ENCODE peak calls at places on chromosomes 5 and 9, in four cellular contexts. One of them, this sample, is unnamed.

GRCh38 chr5:122297587-122298298 is 14.3 kb upstream of the SNCAIP start:
- DNase-seq in M059J: no peak
- DNase-seq in activated effector memory CD4-positive, alpha-beta T cell treated with Interleukin-2 at 50 U/mL for 16 hours: no peak
- DNase-seq in activated CD4-positive, alpha-beta T cell treated with anti-CD3 and anti-CD28 coated beads for 24 hours: no peak
- DNase-seq in this sample: no peak

GRCh38 chr9:36997414-36997813 is 36.7 kb downstream of the PAX5 start:
- DNase-seq in activated effector memory CD4-positive, alpha-beta T cell treated with Interleukin-2 at 50 U/mL for 16 hours: no peak
- DNase-seq in activated CD4-positive, alpha-beta T cell treated with anti-CD3 and anti-CD28 coated beads for 24 hours: no peak
- DNase-seq in M059J: peak
- DNase-seq in this sample: no peak

GRCh38 chr9:113219972-113220371 is 1.1 kb downstream of the FKBP15 start:
- DNase-seq in M059J: peak
- DNase-seq in activated CD4-positive, alpha-beta T cell treated with anti-CD3 and anti-CD28 coated beads for 24 hours: no peak
- DNase-seq in activated effector memory CD4-positive, alpha-beta T cell treated with Interleukin-2 at 50 U/mL for 16 hours: no peak
- DNase-seq in this sample: no peak

GRCh38 chr5:144944936-144945335 is 774.3 kb downstream of the KCTD16 start:
- DNase-seq in activated effector memory CD4-positive, alpha-beta T cell treated with Interleukin-2 at 50 U/mL for 16 hours: no peak
- DNase-seq in M059J: no peak
- DNase-seq in activated CD4-positive, alpha-beta T cell treated with anti-CD3 and anti-CD28 coated beads for 24 hours: no peak
- DNase-seq in this sample: no peak

GRCh38 chr5:78157001-78157400 is 137.5 kb downstream of the AP3B1 start:
- DNase-seq in activated effector memory CD4-positive, alpha-beta T cell treated with Interleukin-2 at 50 U/mL for 16 hours: no peak
- DNase-seq in M059J: peak
- DNase-seq in activated CD4-positive, alpha-beta T cell treated with anti-CD3 and anti-CD28 coated beads for 24 hours: no peak
- DNase-seq in this sample: no peak

GRCh38 chr9:70083429-70083828 is 39.8 kb downstream of the MAMDC2 start:
- DNase-seq in activated effector memory CD4-positive, alpha-beta T cell treated with Interleukin-2 at 50 U/mL for 16 hours: no peak
- DNase-seq in M059J: peak
- DNase-seq in activated CD4-positive, alpha-beta T cell treated with anti-CD3 and anti-CD28 coated beads for 24 hours: no peak
- DNase-seq in this sample: no peak

GRCh38 chr5:4857761-4858160 is 282.4 kb upstream of the ADAMTS16 start:
- DNase-seq in M059J: peak
- DNase-seq in activated effector memory CD4-positive, alpha-beta T cell treated with Interleukin-2 at 50 U/mL for 16 hours: no peak
- DNase-seq in activated CD4-positive, alpha-beta T cell treated with anti-CD3 and anti-CD28 coated beads for 24 hours: no peak
- DNase-seq in this sample: no peak

GRCh38 chr5:1204693-1205242 is 3.4 kb downstream of the SLC6A19 start:
- DNase-seq in activated CD4-positive, alpha-beta T cell treated with anti-CD3 and anti-CD28 coated beads for 24 hours: no peak
- DNase-seq in activated effector memory CD4-positive, alpha-beta T cell treated with Interleukin-2 at 50 U/mL for 16 hours: no peak
- DNase-seq in M059J: peak
- DNase-seq in this sample: no peak

GRCh38 chr9:95088421-95089161 is 228.9 kb downstream of the FANCC start:
- DNase-seq in activated effector memory CD4-positive, alpha-beta T cell treated with Interleukin-2 at 50 U/mL for 16 hours: no peak
- DNase-seq in M059J: peak
- DNase-seq in activated CD4-positive, alpha-beta T cell treated with anti-CD3 and anti-CD28 coated beads for 24 hours: no peak
- DNase-seq in this sample: no peak

GRCh38 chr9:85064811-85065371 is 395.4 kb downstream of the NTRK2 start:
- DNase-seq in activated effector memory CD4-positive, alpha-beta T cell treated with Interleukin-2 at 50 U/mL for 16 hours: no peak
- DNase-seq in activated CD4-positive, alpha-beta T cell treated with anti-CD3 and anti-CD28 coated beads for 24 hours: no peak
- DNase-seq in M059J: no peak
- DNase-seq in this sample: no peak